ENCODE peak calls at places on chromosome 11, in six cellular contexts. I is SW480; C is stimulated activated CD8-positive, alpha-beta memory T cell treated with anti-CD3 and anti-CD28 coated beads, Interleukin-15, amount 100 ng/mL, for 1 hour; P is T1000; U is endodermal cell; M is activated T-helper 1 cell treated with Interleukin-2 at 50 U/mL for 16 hours. T is an unnamed sample.

GRCh38 chr11:65251476-65251875 is 10.3 kb upstream of the POLA2 start:
- DNase-seq in I (no peak), C (no peak), P (no peak), U (no peak), M (no peak), T (no peak)

GRCh38 chr11:79150320-79150719 is 290.5 kb downstream of the TENM4 start:
- DNase-seq in I (no peak), C (no peak), P (no peak), U (peak), M (no peak), T (no peak)

GRCh38 chr11:40168461-40168860 is 1291.0 kb downstream of the LRRC4C start:
- DNase-seq in I (peak), C (no peak), P (no peak), U (peak), M (no peak), T (no peak)

GRCh38 chr11:61967924-61968757 is 707 bp upstream of the FTH1 start:
- DNase-seq in I (peak), C (no peak), P (peak), U (peak), M (peak), T (peak)

GRCh38 chr11:12113294-12113693 is 2.9 kb downstream of the MICAL2 start:
- DNase-seq in I (no peak), C (no peak), P (no peak), U (no peak), M (no peak), T (no peak)

GRCh38 chr11:116703421-116703820 is 69.4 kb downstream of the BUD13 start:
- DNase-seq in I (no peak), C (no peak), P (no peak), U (peak), M (no peak), T (no peak)

GRCh38 chr11:62602141-62603071 is 741 bp upstream of the MTA2 start:
- DNase-seq in I (no peak), C (no peak), P (peak), U (peak), M (no peak), T (peak)

GRCh38 chr11:29432719-29433325 is 584.0 kb downstream of the KCNA4 start:
- DNase-seq in I (peak), C (no peak), P (no peak), U (no peak), M (no peak), T (peak)

GRCh38 chr11:534592-535518 is 521 bp downstream of the HRAS start:
- DNase-seq in I (no peak), C (no peak), P (no peak), U (peak), M (no peak), T (peak)

GRCh38 chr11:9037963-9038362 is 34.2 kb upstream of the NRIP3 start:
- DNase-seq in I (no peak), C (no peak), P (no peak), U (no peak), M (no peak), T (no peak)

GRCh38 chr11:95692526-95693270 is 96.9 kb downstream of the FAM76B start:
- DNase-seq in I (no peak), C (no peak), P (no peak), U (no peak), M (no peak), T (no peak)

GRCh38 chr11:73330569-73331093 is 22.6 kb downstream of the ARHGEF17 start:
- DNase-seq in I (no peak), C (no peak), P (no peak), U (peak), M (no peak), T (no peak)

GRCh38 chr11:33868646-33869461 is 23.0 kb downstream of the LMO2 start:
- DNase-seq in I (peak), C (no peak), P (no peak), U (peak), M (no peak), T (no peak)

GRCh38 chr11:119091966-119092879 is 7.5 kb downstream of the HMBS start:
- DNase-seq in I (no peak), C (no peak), P (no peak), U (no peak), M (no peak), T (no peak)

GRCh38 chr11:109196016-109196415 is 226.0 kb upstream of the C11orf87 start:
- DNase-seq in I (no peak), C (no peak), P (no peak), U (no peak), M (no peak), T (no peak)

GRCh38 chr11:117333921-117334320 is 6.3 kb downstream of the CEP164 start:
- DNase-seq in I (no peak), C (no peak), P (no peak), U (no peak), M (no peak), T (no peak)

GRCh38 chr11:47501095-47501494 is 51.8 kb downstream of the CELF1 start:
- DNase-seq in I (no peak), C (no peak), P (no peak), U (no peak), M (no peak), T (no peak)

GRCh38 chr11:115306703-115307102 is 197.5 kb downstream of the CADM1 start:
- DNase-seq in I (no peak), C (no peak), P (no peak), U (no peak), M (no peak), T (no peak)

GRCh38 chr11:73252577-73253191 is 19.5 kb upstream of the P2RY6 start:
- DNase-seq in I (peak), C (no peak), P (no peak), U (peak), M (no peak), T (no peak)

GRCh38 chr11:79050784-79051183 is 390.0 kb downstream of the TENM4 start:
- DNase-seq in I (no peak), C (no peak), P (no peak), U (no peak), M (no peak), T (no peak)

GRCh38 chr11:65917077-65917433 is 1.8 kb downstream of the C11orf68 start:
- DNase-seq in I (no peak), C (no peak), P (no peak), U (peak), M (no peak), T (no peak)

GRCh38 chr11:82924522-82925224 is 23.1 kb downstream of the DDIAS start:
- DNase-seq in I (no peak), C (no peak), P (no peak), U (no peak), M (no peak), T (no peak)

GRCh38 chr11:78079232-78080083 is at the start of gene NDUFC2:
- DNase-seq in I (peak), C (peak), P (peak), U (peak), M (peak), T (peak)

GRCh38 chr11:4065086-4065485 is 29.5 kb upstream of the RRM1 start:
- DNase-seq in I (no peak), C (no peak), P (no peak), U (peak), M (no peak), T (no peak)

GRCh38 chr11:76143274-76143673 is 63.0 kb downstream of the WNT11 start:
- DNase-seq in I (no peak), C (no peak), P (no peak), U (peak), M (no peak), T (no peak)

GRCh38 chr11:129259950-129260349 is 67.8 kb upstream of the ARHGAP32 start:
- DNase-seq in I (no peak), C (no peak), P (no peak), U (no peak), M (no peak), T (no peak)

GRCh38 chr11:60131943-60132342 is 43.5 kb downstream of the MS4A2 start:
- DNase-seq in I (no peak), C (no peak), P (no peak), U (no peak), M (no peak), T (no peak)

GRCh38 chr11:26715133-26715532 is 6.7 kb downstream of the SLC5A12 start:
- DNase-seq in I (no peak), C (no peak), P (no peak), U (no peak), M (no peak), T (no peak)

GRCh38 chr11:66322732-66323427 is 6.0 kb upstream of the CD248 start:
- DNase-seq in I (no peak), C (no peak), P (no peak), U (no peak), M (no peak), T (no peak)

GRCh38 chr11:17164361-17165246 is 43.2 kb downstream of the PIK3C2A start:
- DNase-seq in I (no peak), C (no peak), P (no peak), U (no peak), M (no peak), T (peak)

GRCh38 chr11:12193515-12194336 is 83.3 kb downstream of the MICAL2 start:
- DNase-seq in I (no peak), C (no peak), P (no peak), U (no peak), M (no peak), T (no peak)

GRCh38 chr11:57469268-57469667 is 8.9 kb downstream of the RTN4RL2 start:
- DNase-seq in I (no peak), C (no peak), P (no peak), U (no peak), M (no peak), T (no peak)

GRCh38 chr11:17991799-17992433 is 20.9 kb downstream of the SERGEF start:
- DNase-seq in I (peak), C (no peak), P (no peak), U (peak), M (no peak), T (peak)

GRCh38 chr11:114678125-114679036 is at the start of gene NXPE2:
- DNase-seq in I (peak), C (no peak), P (peak), U (no peak), M (no peak), T (no peak)

GRCh38 chr11:34302046-34302921 is 55.5 kb downstream of the ABTB2 start:
- DNase-seq in I (peak), C (no peak), P (peak), U (peak), M (no peak), T (peak)

GRCh38 chr11:71139516-71140205 is 112.7 kb downstream of the SHANK2 start:
- DNase-seq in I (no peak), C (no peak), P (no peak), U (no peak), M (no peak), T (peak)

GRCh38 chr11:394034-394857 is at the start of gene PKP3:
- DNase-seq in I (peak), C (no peak), P (no peak), U (peak), M (no peak), T (peak)

GRCh38 chr11:119368121-119369034 is 13.1 kb downstream of the USP2 start:
- DNase-seq in I (peak), C (no peak), P (no peak), U (peak), M (no peak), T (peak)